ENCODE peak calls at places on chromosome 7, in nine cellular contexts. O is right lobe of liver, S is A549, G is H54, B is HCT116, K is breast epithelium, D is sigmoid colon, R is ovary, F is heart left ventricle. I is an unnamed sample.

GRCh38 chr7:16359201-16359600 is 62.1 kb downstream of the CRPPA start:
- DNase-seq in D (no peak), G (no peak), K (no peak), S (no peak), F (no peak), R (no peak), B (no peak), O (no peak), I (no peak)

GRCh38 chr7:150830957-150831356 is 21.4 kb upstream of the AOC1 start:
- DNase-seq in G (no peak), S (no peak), O (no peak), D (no peak), F (no peak), K (no peak), R (no peak), B (no peak), I (peak; percentile 84)

GRCh38 chr7:116663744-116664143 is 8.3 kb upstream of the MET start:
- DNase-seq in O (no peak), R (no peak), F (no peak), S (no peak), G (no peak), B (no peak), D (no peak), K (no peak), I (no peak)

GRCh38 chr7:120973849-120974248 is 14.7 kb upstream of the CPED1 start:
- DNase-seq in G (no peak), F (no peak), K (no peak), S (no peak), B (no peak), O (no peak), R (no peak), D (no peak), I (no peak)

GRCh38 chr7:30896783-30897617 is 14.7 kb upstream of the AQP1 start:
- DNase-seq in O (peak; percentile 60), R (peak; percentile 57), K (no peak), S (no peak), G (no peak), F (no peak), D (no peak), B (no peak), I (peak; percentile 65)

GRCh38 chr7:129949292-129950133 is 3.2 kb downstream of the UBE2H start:
- DNase-seq in S (no peak), F (no peak), B (peak; percentile 40), D (peak; percentile 70), O (no peak), R (peak; percentile 39), K (no peak), G (no peak), I (no peak)

GRCh38 chr7:6637544-6638229 is 569 bp downstream of the ZNF316 start:
- DNase-seq in R (peak; percentile 54), F (peak; percentile 37), G (peak; percentile 94), O (peak; percentile 45), D (no peak), S (peak; percentile 29), K (no peak), B (no peak), I (no peak)

GRCh38 chr7:99829520-99830160 is 1.8 kb downstream of the CYP3A43 start:
- DNase-seq in F (no peak), K (no peak), R (no peak), S (no peak), D (no peak), B (no peak), G (no peak), O (no peak), I (no peak)

GRCh38 chr7:27283558-27283957 is 41.0 kb downstream of the EVX1 start:
- DNase-seq in G (no peak), S (no peak), K (no peak), B (no peak), O (no peak), F (no peak), R (no peak), D (no peak), I (no peak)

GRCh38 chr7:50739744-50740455 is 42.8 kb downstream of the GRB10 start:
- DNase-seq in O (no peak), D (no peak), B (no peak), R (no peak), K (no peak), G (no peak), S (no peak), F (no peak), I (peak; percentile 59)

GRCh38 chr7:920351-921070 is 34.0 kb downstream of the ADAP1 start:
- DNase-seq in R (peak; percentile 33), B (no peak), O (peak; percentile 18), G (no peak), S (no peak), D (peak; percentile 52), K (no peak), F (peak; percentile 17), I (peak; percentile 78)

GRCh38 chr7:122310119-122311021 is 5.8 kb upstream of the FEZF1 start:
- DNase-seq in F (no peak), D (no peak), O (peak; percentile 20), G (no peak), S (no peak), K (no peak), R (no peak), B (no peak), I (no peak)

GRCh38 chr7:155824195-155824915 is 12.1 kb upstream of the SHH start:
- DNase-seq in F (no peak), B (no peak), G (no peak), D (no peak), K (no peak), S (no peak), R (no peak), O (no peak), I (peak; percentile 79)

GRCh38 chr7:41244246-41244645 is 458.6 kb downstream of the INHBA start:
- DNase-seq in S (no peak), G (no peak), D (no peak), O (no peak), R (no peak), B (no peak), K (no peak), F (no peak), I (no peak)

GRCh38 chr7:5526190-5527037 is 102.8 kb upstream of the TNRC18 start:
- DNase-seq in D (peak; percentile 80), B (no peak), G (no peak), O (peak; percentile 40), F (peak; percentile 48), R (peak; percentile 68), S (peak; percentile 66), K (peak; percentile 77), I (peak; percentile 71)
- TF ChIP-seq POLR2A in D (no peak), B (no peak), G (peak; percentile 27), O (peak; percentile 64), F (no peak), R (no peak), S (peak; percentile 20), K (no peak), I (peak; percentile 17)

GRCh38 chr7:106252568-106252967 is 32.2 kb downstream of the NAMPT start:
- DNase-seq in O (no peak), G (no peak), S (no peak), F (no peak), D (no peak), B (no peak), K (no peak), R (no peak), I (no peak)

GRCh38 chr7:106249488-106249887 is 35.3 kb downstream of the NAMPT start:
- DNase-seq in B (no peak), K (no peak), F (no peak), G (no peak), O (no peak), D (no peak), S (no peak), R (no peak), I (no peak)

GRCh38 chr7:106247827-106248201 is 37.0 kb downstream of the NAMPT start:
- DNase-seq in F (no peak), S (no peak), O (no peak), R (no peak), B (no peak), D (no peak), G (no peak), K (no peak), I (no peak)

GRCh38 chr7:106246941-106247826 is 37.6 kb downstream of the NAMPT start:
- DNase-seq in S (no peak), K (no peak), O (no peak), F (no peak), D (no peak), G (no peak), B (no peak), R (no peak), I (no peak)

GRCh38 chr7:106248616-106249015 is 36.2 kb downstream of the NAMPT start:
- DNase-seq in O (no peak), R (no peak), F (no peak), S (no peak), G (no peak), K (no peak), D (no peak), B (no peak), I (no peak)
- TF ChIP-seq POLR2A in O (peak; percentile 1), R (no peak), F (no peak), S (no peak), G (no peak), K (no peak), D (no peak), B (no peak), I (no peak)

GRCh38 chr7:75994388-75995051 is at the start of gene TMEM120A:
- DNase-seq in G (peak; percentile 97), R (peak; percentile 99), O (peak; percentile 98), B (peak; percentile 54), F (peak; percentile 98), D (peak; percentile 99), K (peak; percentile 90), S (peak; percentile 87), I (peak; percentile 97)
- TF ChIP-seq POLR2A in G (peak; percentile 76), R (peak; percentile 79), O (peak; percentile 96), B (peak; percentile 40), F (peak; percentile 46), D (peak; percentile 88), K (peak; percentile 6), S (peak; percentile 76), I (peak; percentile 91)

DNA sequence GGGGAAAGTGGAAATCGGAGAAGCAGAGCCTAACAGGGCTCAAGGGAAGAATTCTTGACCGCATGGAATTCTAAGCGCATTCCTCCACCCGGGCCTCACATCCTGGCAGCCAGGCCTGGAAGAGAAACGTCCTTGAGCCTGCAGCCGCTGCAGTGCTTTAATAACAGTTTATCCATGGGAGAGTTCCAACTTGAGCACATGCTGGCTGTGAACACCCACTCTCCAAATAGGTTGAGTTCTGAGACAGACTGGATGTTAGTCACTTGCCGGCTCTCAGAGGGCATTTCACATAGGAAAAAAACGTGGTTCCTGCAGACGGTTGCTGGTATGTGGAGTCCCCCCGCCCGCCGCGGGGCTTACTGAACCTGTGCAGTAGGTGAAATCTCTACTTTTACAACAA is 61.4 kb upstream of the STEAP1B start:
- DNase-seq in D (peak; percentile 91), G (peak; percentile 90), K (peak; percentile 82), B (no peak), F (peak; percentile 82), O (no peak), R (peak; percentile 87), S (peak; percentile 78), I (no peak)
- TF ChIP-seq POLR2A in D (no peak), G (no peak), K (no peak), B (no peak), F (no peak), O (no peak), R (no peak), S (no peak), I (no peak)

GRCh38 chr7:149180713-149181112 is 14.6 kb upstream of the ZNF282 start:
- DNase-seq in O (no peak), K (no peak), D (no peak), R (no peak), B (no peak), F (no peak), G (no peak), S (no peak), I (no peak)
- TF ChIP-seq POLR2A in O (no peak), K (no peak), D (no peak), R (no peak), B (no peak), F (no peak), G (no peak), S (no peak), I (no peak)

I was measured in Peyer's patch.